ENCODE peak calls at places on chromosomes 3 and 15, in four cellular contexts. J is IMR-90, P is H9, L is H1. U is an unnamed sample.
A peak's percentile ranks its signal among the peaks of the same experiment; 100 is the strongest.

GRCh38 chr3:25045291-25045690 is 382.8 kb upstream of the RARB start:
- DNase-seq in J (no peak), P (no peak), L (no peak), U (no peak)

GRCh38 chr3:65979152-65979551 is 59.6 kb downstream of the MAGI1 start:
- DNase-seq in J (peak; percentile 80), P (no peak), L (no peak), U (peak; percentile 63)

GRCh38 chr15:33309602-33310276 is 1.0 kb upstream of the RYR3 start:
- DNase-seq in J (no peak), P (peak; percentile 72), L (no peak), U (peak; percentile 97)

GRCh38 chr3:185152433-185153169 is at the start of gene C3orf70:
- DNase-seq in J (peak; percentile 44), P (peak; percentile 49), L (no peak), U (peak; percentile 63)

GRCh38 chr3:16978921-16979271 is 94.1 kb downstream of the PLCL2 start:
- DNase-seq in J (no peak), P (no peak), L (no peak), U (no peak)

GRCh38 chr15:70044168-70044567 is 53.5 kb downstream of the TLE3 start:
- DNase-seq in J (no peak), P (no peak), L (no peak), U (no peak)

GRCh38 chr3:23894166-23895061 is 22.4 kb downstream of the NKIRAS1 start:
- DNase-seq in J (no peak), P (no peak), L (no peak), U (no peak)

GRCh38 chr3:172341482-172342059 is 106.7 kb downstream of the GHSR start:
- DNase-seq in J (peak; percentile 70), P (no peak), L (no peak), U (peak; percentile 69)

GRCh38 chr15:45573961-45574629 is 13.1 kb upstream of the BLOC1S6 start:
- DNase-seq in J (no peak), P (peak; percentile 91), L (peak; percentile 63), U (peak; percentile 86)

GRCh38 chr15:56927816-56928215 is 9.4 kb downstream of the TCF12 start:
- DNase-seq in J (no peak), P (no peak), L (no peak), U (peak; percentile 88)

GRCh38 chr15:35166730-35167359 is 81.8 kb upstream of the NANOGP8 start:
- DNase-seq in J (peak; percentile 47), P (no peak), L (no peak), U (peak; percentile 92)

GRCh38 chr15:27768731-27769510 is 330.2 kb downstream of the OCA2 start:
- DNase-seq in J (no peak), P (no peak), L (no peak), U (no peak)

GRCh38 chr3:71210257-71211002 is 373.1 kb downstream of the FOXP1 start:
- DNase-seq in J (peak; percentile 76), P (no peak), L (no peak), U (peak; percentile 78)

GRCh38 chr3:67804545-67804944 is 150.1 kb upstream of the SUCLG2 start:
- DNase-seq in J (peak; percentile 2), P (no peak), L (no peak), U (no peak)

GRCh38 chr3:113894927-113895326 is 52.9 kb upstream of the ZDHHC23 start:
- DNase-seq in J (no peak), P (no peak), L (no peak), U (no peak)

GRCh38 chr15:75230016-75230343 is 28.2 kb upstream of the GOLGA6C start:
- DNase-seq in J (no peak), P (no peak), L (no peak), U (no peak)

GRCh38 chr3:195012571-195012970 is 258.4 kb downstream of the XXYLT1 start:
- DNase-seq in J (no peak), P (peak; percentile 13), L (no peak), U (no peak)

GRCh38 chr15:70419046-70419445 is 321.3 kb upstream of the TLE3 start:
- DNase-seq in J (no peak), P (no peak), L (no peak), U (no peak)

GRCh38 chr3:15810702-15811101 is 12.9 kb upstream of the ANKRD28 start:
- DNase-seq in J (no peak), P (no peak), L (no peak), U (no peak)

GRCh38 chr15:64398575-64398974 is 10.9 kb downstream of the TRIP4 start:
- DNase-seq in J (no peak), P (no peak), L (no peak), U (no peak)

GRCh38 chr3:183844606-183845005 is 19.2 kb upstream of the MAP6D1 start:
- DNase-seq in J (peak; percentile 92), P (no peak), L (no peak), U (no peak)

GRCh38 chr15:64775551-64776401 is at the start of gene RBPMS2:
- DNase-seq in J (peak; percentile 2), P (peak; percentile 53), L (no peak), U (peak; percentile 76)

GRCh38 chr3:27380433-27381357 is 11.5 kb upstream of the NEK10 start:
- DNase-seq in J (no peak), P (no peak), L (no peak), U (no peak)

GRCh38 chr3:128940252-128940651 is 53.6 kb downstream of the CFAP92 start:
- DNase-seq in J (no peak), P (no peak), L (no peak), U (no peak)

GRCh38 chr3:141385386-141386079 is 17.2 kb downstream of the ZBTB38 start:
- DNase-seq in J (peak; percentile 47), P (no peak), L (no peak), U (no peak)

GRCh38 chr3:61236556-61236955 is 14.7 kb downstream of the FHIT start:
- DNase-seq in J (no peak), P (no peak), L (no peak), U (peak; percentile 52)

GRCh38 chr3:196989721-196990262 is 21.2 kb upstream of the PIGZ start:
- DNase-seq in J (no peak), P (no peak), L (no peak), U (no peak)

GRCh38 chr3:49422379-49423248 is at the start of gene AMT:
- DNase-seq in J (peak; percentile 30), P (peak; percentile 96), L (peak; percentile 82), U (peak; percentile 98)

GRCh38 chr3:9015250-9015649 is 52.0 kb upstream of the RAD18 start:
- DNase-seq in J (no peak), P (no peak), L (no peak), U (no peak)

GRCh38 chr3:120093119-120093922 is 926 bp downstream of the GSK3B start:
- DNase-seq in J (peak; percentile 85), P (no peak), L (peak; percentile 33), U (peak; percentile 94)

GRCh38 chr3:13115616-13115910 is 42.3 kb upstream of the IQSEC1 start:
- DNase-seq in J (no peak), P (no peak), L (no peak), U (no peak)

GRCh38 chr15:92883643-92884458 is 16.3 kb upstream of the CHD2 start:
- DNase-seq in J (peak; percentile 62), P (no peak), L (no peak), U (peak; percentile 49)

GRCh38 chr15:66995257-66995656 is 70.1 kb upstream of the SMAD3 start:
- DNase-seq in J (peak; percentile 86), P (no peak), L (no peak), U (no peak)

GRCh38 chr3:118755402-118755801 is 279.2 kb downstream of the IGSF11 start:
- DNase-seq in J (no peak), P (no peak), L (no peak), U (no peak)

DNA sequence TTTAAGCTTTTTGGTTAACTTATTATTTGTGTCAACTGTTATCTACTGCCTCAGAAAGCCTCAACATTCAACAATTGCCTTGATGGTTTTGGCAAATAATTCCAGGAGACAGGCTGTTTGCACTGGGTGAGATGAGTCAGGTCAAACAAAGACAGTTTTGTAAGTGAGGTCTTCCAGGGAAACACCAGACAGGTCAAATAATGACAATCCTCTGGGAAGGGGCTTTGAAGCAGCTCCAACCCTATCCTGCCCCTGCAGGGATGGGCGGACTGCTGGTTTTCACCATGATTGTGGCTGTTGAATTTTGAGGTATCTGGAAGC is 79.4 kb upstream of the PRR23E start:
- DNase-seq in J (no peak), P (no peak), L (no peak), U (no peak)
- H4K5ac ChIP-seq in J (no peak overlapping the region), P (no peak overlapping the region), L (no peak overlapping the region), U (no peak overlapping the region)

DNA sequence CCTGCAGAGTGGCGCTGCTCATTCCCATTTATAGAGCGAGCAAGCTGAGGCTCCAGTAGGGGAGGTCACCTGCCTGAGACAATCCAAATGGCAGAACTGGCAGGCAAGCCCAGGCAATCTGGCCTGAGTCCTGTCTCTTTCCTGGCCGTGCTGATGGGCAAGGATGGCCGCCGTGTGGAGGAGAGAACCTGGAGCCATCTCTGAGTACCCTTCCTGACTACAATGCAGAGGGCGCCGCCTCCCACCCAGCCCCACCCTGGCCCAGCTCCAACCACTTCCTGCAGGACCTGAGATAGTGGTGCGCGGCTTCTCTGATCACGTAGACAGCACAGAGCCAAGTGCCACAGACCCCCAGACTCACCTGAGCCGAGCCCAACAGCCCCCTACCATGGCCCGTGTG is 7.0 kb downstream of the TLR9 start:
- DNase-seq in J (no peak), P (no peak), L (no peak), U (no peak)
- H3K4me2 ChIP-seq in J (no peak overlapping the region), P (no peak overlapping the region), L (no peak overlapping the region), U (no peak overlapping the region)

DNA sequence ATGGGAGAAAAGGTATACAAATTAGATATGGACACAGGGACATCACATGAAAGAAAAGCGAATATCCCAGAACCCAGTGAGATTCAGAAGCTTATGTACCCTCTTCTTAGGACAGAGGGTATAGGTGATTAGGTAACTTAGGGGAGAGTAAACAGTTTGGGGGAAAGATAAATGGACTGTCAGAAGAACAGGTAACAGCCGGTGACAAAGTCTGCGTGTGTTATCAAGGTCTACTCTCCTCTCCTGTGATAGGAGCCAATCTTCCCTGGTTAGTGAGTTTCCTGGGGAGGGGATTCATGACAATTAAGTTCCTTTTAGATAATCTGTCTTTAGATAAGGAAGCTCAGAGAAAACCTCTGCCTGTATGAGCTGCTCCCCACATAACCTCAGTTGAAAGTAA is 30.6 kb upstream of the SNRPN start:
- DNase-seq in J (no peak), P (no peak), L (no peak), U (peak; percentile 74)
- H3K27ac ChIP-seq in J (no peak overlapping the region), P (no peak overlapping the region), L (no peak overlapping the region), U (no peak overlapping the region)

GRCh38 chr15:68570974-68571373 is 7.8 kb upstream of the CORO2B start:
- DNase-seq in J (no peak), P (no peak), L (no peak), U (no peak)

GRCh38 chr15:68572921-68573320 is 5.9 kb upstream of the CORO2B start:
- DNase-seq in J (no peak), P (no peak), L (no peak), U (no peak)

GRCh38 chr15:68574629-68575028 is 4.2 kb upstream of the CORO2B start:
- DNase-seq in J (no peak), P (no peak), L (no peak), U (no peak)

GRCh38 chr15:68574051-68574450 is 4.7 kb upstream of the CORO2B start:
- DNase-seq in J (no peak), P (no peak), L (no peak), U (no peak)

GRCh38 chr15:68572309-68572708 is 6.5 kb upstream of the CORO2B start:
- DNase-seq in J (no peak), P (no peak), L (no peak), U (no peak)
- H4K5ac ChIP-seq in J (no peak overlapping the region), P (no peak overlapping the region), L (no peak overlapping the region), U (no peak overlapping the region)